ENCODE peak calls at places on chromosomes 13 and 19, in six cellular contexts. W is Peyer's patch; G is cardiac muscle cell; H is stomach; X is CD8-positive, alpha-beta T cell; F is BE2C. N is an unnamed sample. For H3K36me3, the result is how much of the 10 kb centered on the place peaks cover.

GRCh38 chr19:39949026-39949747 is 14.8 kb upstream of the FCGBP start:
- DNase-seq in W (no peak), G (no peak), H (peak), X (no peak), F (no peak), N (no peak)

GRCh38 chr19:45100202-45100600 is 7.2 kb downstream of the PPP1R37 start:
- DNase-seq in W (no peak), G (no peak), H (no peak), X (no peak), F (no peak), N (no peak)

GRCh38 chr19:11152318-11153062 is 3.1 kb downstream of the SPC24 start:
- DNase-seq in W (peak), G (no peak), H (peak), X (no peak), F (no peak), N (no peak)

GRCh38 chr19:44717603-44718002 is 18.7 kb downstream of the CEACAM16 start:
- DNase-seq in W (no peak), G (no peak), H (no peak), X (no peak), F (no peak), N (no peak)

GRCh38 chr13:48333976-48334375 is 30.4 kb downstream of the RB1 start:
- DNase-seq in W (no peak), G (no peak), H (no peak), X (no peak), F (no peak), N (no peak)

GRCh38 chr19:55041627-55042343 is 3.7 kb upstream of the GP6 start:
- DNase-seq in W (no peak), G (no peak), H (no peak), X (no peak), F (no peak), N (no peak)

GRCh38 chr13:39196957-39197644 is 158.8 kb downstream of the NHLRC3 start:
- DNase-seq in W (no peak), G (no peak), H (no peak), X (no peak), F (no peak), N (no peak)

GRCh38 chr13:37175996-37176395 is 70.5 kb upstream of the CSNK1A1L start:
- DNase-seq in W (no peak), G (no peak), H (no peak), X (no peak), F (no peak), N (no peak)

GRCh38 chr13:26325876-26326275 is 71.9 kb downstream of the CDK8 start:
- DNase-seq in W (no peak), G (no peak), H (no peak), X (no peak), F (no peak), N (no peak)

GRCh38 chr13:107650081-107650701 is 565.1 kb downstream of the LIG4 start:
- DNase-seq in W (peak), G (peak), H (peak), X (peak), F (peak), N (peak)

GRCh38 chr19:35853038-35853756 is 893 bp upstream of the NPHS1 start:
- DNase-seq in W (no peak), G (no peak), H (no peak), X (no peak), F (no peak), N (no peak)

GRCh38 chr19:45137179-45137761 is 23.5 kb downstream of the NKPD1 start:
- DNase-seq in W (no peak), G (no peak), H (no peak), X (no peak), F (peak), N (no peak)

GRCh38 chr13:113053801-113054604 is 51.6 kb upstream of the F7 start:
- DNase-seq in W (no peak), G (no peak), H (no peak), X (no peak), F (no peak), N (no peak)

GRCh38 chr19:4638330-4638729 is 986 bp upstream of the TNFAIP8L1 start:
- DNase-seq in W (no peak), G (no peak), H (no peak), X (no peak), F (no peak), N (no peak)

GRCh38 chr13:39455534-39456175 is 147.3 kb downstream of the LHFPL6 start:
- DNase-seq in W (no peak), G (no peak), H (no peak), X (no peak), F (no peak), N (no peak)

GRCh38 chr13:63287926-63288325 is 1872.3 kb upstream of the PCDH20 start:
- DNase-seq in W (no peak), G (no peak), H (no peak), X (no peak), F (no peak), N (no peak)

GRCh38 chr19:40613669-40614594 is 12.8 kb downstream of the LTBP4 start:
- DNase-seq in W (peak), G (peak), H (peak), X (peak), F (peak), N (no peak)

GRCh38 chr19:34881982-34882381 is 44.7 kb upstream of the ZNF30 start:
- DNase-seq in W (no peak), G (no peak), H (no peak), X (no peak), F (no peak), N (no peak)

GRCh38 chr19:7355151-7355845 is 6.6 kb downstream of the ARHGEF18 start:
- DNase-seq in W (no peak), G (no peak), H (no peak), X (no peak), F (no peak), N (no peak)

GRCh38 chr13:42177189-42177588 is 94.8 kb upstream of the AKAP11 start:
- DNase-seq in W (no peak), G (no peak), H (no peak), X (no peak), F (no peak), N (no peak)
- H3K36me3 ChIP-seq in W (under half), G (under half), H (under half), X (under half), F (under half), N (under half)

GRCh38 chr13:51277943-51278342 is 55.7 kb downstream of the FAM124A start:
- DNase-seq in W (no peak), G (no peak), H (no peak), X (no peak), F (no peak), N (no peak)

GRCh38 chr13:51282322-51282721 is 57.2 kb upstream of the SERPINE3 start:
- DNase-seq in W (no peak), G (no peak), H (peak), X (no peak), F (no peak), N (no peak)

GRCh38 chr13:51278426-51279130 is 56.4 kb downstream of the FAM124A start:
- DNase-seq in W (no peak), G (no peak), H (no peak), X (no peak), F (no peak), N (no peak)

GRCh38 chr13:51283361-51283760 is 56.1 kb upstream of the SERPINE3 start:
- DNase-seq in W (no peak), G (no peak), H (no peak), X (no peak), F (no peak), N (no peak)

DNA sequence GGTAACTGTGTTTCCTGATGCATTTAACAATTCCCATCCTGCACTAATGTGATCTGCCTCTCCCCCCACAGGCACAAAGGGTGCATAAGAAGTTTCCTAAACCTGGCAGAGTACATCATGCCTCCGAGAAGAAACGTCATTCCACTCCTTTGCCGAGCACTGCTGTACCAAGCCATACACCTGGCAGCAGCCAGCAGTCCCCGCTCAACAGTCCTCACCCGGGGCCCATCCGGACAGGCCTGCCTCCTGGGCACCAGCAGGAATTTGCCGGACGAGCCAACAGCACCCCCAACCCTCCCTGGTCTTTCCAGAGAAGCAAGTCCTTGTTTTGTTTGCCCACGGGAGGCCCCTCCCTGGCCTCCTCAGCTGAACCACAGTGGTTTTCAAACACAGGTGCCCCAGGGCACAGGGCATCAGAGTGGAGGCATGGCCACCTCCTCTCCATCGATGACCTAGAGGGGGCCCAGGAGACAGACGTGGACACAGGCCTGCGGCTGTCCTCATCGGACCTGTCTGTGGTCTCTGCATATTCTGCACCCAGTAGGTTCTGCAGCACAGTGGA is 58.3 kb downstream of the FAM124A start:
- DNase-seq in W (no peak), G (no peak), H (no peak), X (no peak), F (no peak), N (no peak)
- H3K36me3 ChIP-seq in W (under half), G (under half), H (under half), X (under half), F (under half), N (under half)

GRCh38 chr19:48182434-48182833 is 12.0 kb downstream of the ZSWIM9 start:
- DNase-seq in W (no peak), G (no peak), H (no peak), X (no peak), F (no peak), N (no peak)

GRCh38 chr19:48186541-48186991 is 16.1 kb downstream of the ZSWIM9 start:
- DNase-seq in W (no peak), G (no peak), H (no peak), X (no peak), F (no peak), N (no peak)

GRCh38 chr19:48181505-48181904 is 11.0 kb downstream of the ZSWIM9 start:
- DNase-seq in W (no peak), G (no peak), H (no peak), X (no peak), F (no peak), N (no peak)

GRCh38 chr19:48183356-48183755 is 12.9 kb downstream of the ZSWIM9 start:
- DNase-seq in W (no peak), G (no peak), H (no peak), X (no peak), F (no peak), N (no peak)

GRCh38 chr19:48186015-48186414 is 15.5 kb downstream of the ZSWIM9 start:
- DNase-seq in W (no peak), G (no peak), H (no peak), X (no peak), F (no peak), N (no peak)
- H3K36me3 ChIP-seq in W (under half), G (under half), H (under half), X (under half), F (under half), N (under half)

DNA sequence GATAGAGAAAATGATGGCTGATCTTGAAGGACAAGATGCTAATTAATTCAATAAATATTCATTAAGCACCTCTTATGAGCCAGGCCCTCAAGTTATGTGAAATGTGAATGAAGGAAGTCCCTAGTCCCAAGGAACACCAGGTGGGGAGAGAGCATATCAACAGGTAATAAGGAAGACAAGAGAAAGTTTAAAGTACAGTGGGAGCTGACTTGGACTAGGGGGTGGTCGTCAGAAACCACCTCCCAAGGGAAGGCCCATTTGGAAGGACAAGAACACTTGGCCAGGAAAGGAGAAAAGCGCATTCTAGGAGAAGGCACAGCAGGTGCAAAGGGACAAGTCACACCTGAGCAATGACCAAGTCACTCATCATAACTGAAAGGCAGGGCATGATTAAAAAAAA is 72.7 kb downstream of the DOCK9 start:
- DNase-seq in W (no peak), G (no peak), H (no peak), X (no peak), F (no peak), N (no peak)
- H3K36me3 ChIP-seq in W (under half), G (under half), H (under half), X (under half), F (under half), N (under half)

GRCh38 chr19:17376935-17377600 is at the start of gene PLVAP:
- DNase-seq in W (no peak), G (no peak), H (no peak), X (no peak), F (no peak), N (no peak)

GRCh38 chr19:17380426-17381138 is 3.4 kb upstream of the PLVAP start:
- DNase-seq in W (no peak), G (no peak), H (no peak), X (no peak), F (no peak), N (no peak)

DNA sequence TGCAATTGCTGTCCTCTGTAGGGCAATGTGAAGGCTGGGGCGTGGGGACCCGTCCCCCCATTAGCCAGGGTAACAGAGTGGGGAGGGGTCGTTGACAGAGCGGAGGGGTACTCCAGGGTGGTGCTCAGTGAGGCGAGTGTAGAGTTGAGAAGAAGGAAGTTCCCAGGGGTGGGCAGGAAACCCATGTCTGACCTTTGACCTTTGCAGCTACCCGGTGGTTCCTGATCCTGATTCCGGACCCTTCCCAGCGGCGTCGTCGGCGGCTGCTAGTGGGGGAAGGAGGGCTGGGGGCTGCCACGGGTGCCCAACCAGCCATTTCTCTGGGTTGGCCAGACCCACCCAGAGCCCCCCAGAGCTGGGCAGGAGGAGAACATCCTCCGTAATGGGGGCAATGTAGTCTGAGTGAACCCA is 2.1 kb upstream of the PLVAP start:
- DNase-seq in W (no peak), G (peak), H (no peak), X (no peak), F (peak), N (no peak)
- H3K36me3 ChIP-seq in W (under half), G (under half), H (under half), X (under half), F (under half), N (under half)